ENCODE peak calls at places on chromosome 17, in eight cellular contexts. I is stomach, D is GM23338, G is sigmoid colon, Y is K562, R is endothelial cell of umbilical vein, X is transverse colon, L is spleen. S is an unnamed sample.

GRCh38 chr17:68106085-68106484 is 70.5 kb downstream of the KPNA2 start:
- DNase-seq in I (no peak), D (no peak), G (no peak), Y (no peak), R (no peak), X (no peak), L (no peak), S (no peak)

GRCh38 chr17:63843387-63844292 is 1.2 kb upstream of the SMARCD2 start:
- DNase-seq in I (peak; percentile 41), D (no peak), G (peak; percentile 89), Y (no peak), R (peak; percentile 71), X (peak; percentile 45), L (peak; percentile 87), S (no peak)

GRCh38 chr17:70138309-70138865 is 30.9 kb upstream of the KCNJ2 start:
- DNase-seq in I (no peak), D (no peak), G (no peak), Y (no peak), R (no peak), X (no peak), L (no peak), S (no peak)

GRCh38 chr17:62774338-62774737 is 33.8 kb downstream of the MARCHF10 start:
- DNase-seq in I (no peak), D (no peak), G (no peak), Y (no peak), R (no peak), X (no peak), L (no peak), S (no peak)

GRCh38 chr17:16214190-16215001 is 938 bp downstream of the NCOR1 start:
- DNase-seq in I (no peak), D (no peak), G (no peak), Y (no peak), R (peak; percentile 70), X (no peak), L (no peak), S (no peak)

GRCh38 chr17:40605301-40605700 is 40.0 kb upstream of the CCR7 start:
- DNase-seq in I (no peak), D (no peak), G (no peak), Y (no peak), R (no peak), X (no peak), L (peak; percentile 57), S (no peak)

GRCh38 chr17:17681187-17681743 is at the start of gene RAI1:
- DNase-seq in I (peak; percentile 81), D (peak; percentile 73), G (peak; percentile 90), Y (peak; percentile 82), R (peak; percentile 75), X (peak; percentile 80), L (peak; percentile 94), S (no peak)

GRCh38 chr17:38733315-38734234 is 3.4 kb downstream of the CISD3 start:
- DNase-seq in I (no peak), D (peak; percentile 73), G (no peak), Y (no peak), R (no peak), X (no peak), L (no peak), S (no peak)

GRCh38 chr17:75181608-75182318 is 996 bp downstream of the SUMO2 start:
- DNase-seq in I (peak; percentile 28), D (peak; percentile 39), G (no peak), Y (peak; percentile 13), R (peak; percentile 38), X (peak; percentile 30), L (no peak), S (no peak)

GRCh38 chr17:54907385-54907784 is 6.7 kb downstream of the TOM1L1 start:
- DNase-seq in I (no peak), D (no peak), G (no peak), Y (no peak), R (no peak), X (no peak), L (no peak), S (no peak)

GRCh38 chr17:61384384-61385090 is 15.1 kb upstream of the TBX2 start:
- DNase-seq in I (no peak), D (no peak), G (no peak), Y (no peak), R (no peak), X (no peak), L (peak; percentile 61), S (no peak)

GRCh38 chr17:41785876-41786226 is 660 bp downstream of the JUP start:
- DNase-seq in I (peak; percentile 84), D (peak; percentile 79), G (no peak), Y (peak; percentile 63), R (peak; percentile 38), X (peak; percentile 88), L (peak; percentile 82), S (no peak)

GRCh38 chr17:82751571-82752370 is at the start of gene TBCD:
- DNase-seq in I (peak; percentile 87), D (peak; percentile 87), G (peak; percentile 95), Y (peak; percentile 99), R (peak; percentile 90), X (peak; percentile 89), L (peak; percentile 95), S (no peak)

GRCh38 chr17:40318835-40319332 is 9.9 kb downstream of the RARA start:
- DNase-seq in I (no peak), D (no peak), G (peak; percentile 73), Y (peak; percentile 57), R (peak; percentile 44), X (no peak), L (peak; percentile 86), S (no peak)

GRCh38 chr17:58332720-58333395 is 4.3 kb upstream of the TSPOAP1 start:
- DNase-seq in I (no peak), D (no peak), G (no peak), Y (no peak), R (no peak), X (no peak), L (peak; percentile 93), S (no peak)

GRCh38 chr17:49779730-49780220 is 8.7 kb upstream of the KAT7 start:
- DNase-seq in I (no peak), D (peak; percentile 26), G (no peak), Y (peak; percentile 49), R (peak; percentile 79), X (peak; percentile 28), L (no peak), S (no peak)

DNA sequence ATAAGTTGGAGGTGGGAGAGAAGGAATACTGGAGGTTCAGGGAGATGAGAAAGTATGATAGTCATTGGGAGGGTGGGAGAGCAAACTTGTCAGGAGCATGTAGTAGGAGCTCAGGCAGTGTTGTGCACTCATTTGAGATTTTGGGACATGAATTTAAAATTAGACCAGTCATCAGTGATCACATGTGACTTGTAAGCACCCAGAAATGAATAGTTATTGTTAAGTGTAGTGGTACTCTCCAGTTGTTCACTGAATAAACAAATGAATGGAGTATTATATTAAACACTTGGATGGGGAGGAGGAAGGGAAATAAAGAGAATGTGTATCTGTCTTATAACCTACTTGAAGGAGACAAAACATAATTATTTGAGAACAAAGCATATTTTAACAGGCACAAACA is 2.2 kb upstream of the PSME3 start:
- DNase-seq in I (no peak), D (no peak), G (no peak), Y (no peak), R (no peak), X (no peak), L (no peak), S (no peak)
- TF ChIP-seq POLR2AphosphoS5 in I (no peak), D (no peak), G (no peak), Y (no peak), R (no peak), X (no peak), L (no peak), S (no peak)

GRCh38 chr17:34999456-34999855 is 19.1 kb downstream of the LIG3 start:
- DNase-seq in I (no peak), D (no peak), G (no peak), Y (no peak), R (no peak), X (no peak), L (no peak), S (no peak)

GRCh38 chr17:35003778-35004177 is 23.5 kb downstream of the LIG3 start:
- DNase-seq in I (no peak), D (no peak), G (no peak), Y (no peak), R (no peak), X (no peak), L (no peak), S (no peak)

GRCh38 chr17:34998205-34998604 is 17.9 kb downstream of the LIG3 start:
- DNase-seq in I (peak; percentile 70), D (peak; percentile 69), G (peak; percentile 89), Y (peak; percentile 86), R (peak; percentile 78), X (peak; percentile 80), L (peak; percentile 94), S (no peak)

GRCh38 chr17:35002876-35003551 is 22.7 kb downstream of the LIG3 start:
- DNase-seq in I (peak; percentile 77), D (no peak), G (peak; percentile 89), Y (no peak), R (no peak), X (no peak), L (no peak), S (no peak)

GRCh38 chr17:35001549-35001948 is 21.2 kb downstream of the LIG3 start:
- DNase-seq in I (no peak), D (no peak), G (no peak), Y (no peak), R (peak; percentile 14), X (no peak), L (no peak), S (no peak)
- H3K36me3 ChIP-seq in I (peaks cover 85% of the 10 kb centered on the region), D (peaks cover 45% of the 10 kb centered on the region), G (peaks cover 11% of the 10 kb centered on the region), Y (peaks cover 89% of the 10 kb centered on the region), R (peaks cover 9% of the 10 kb centered on the region), X (peaks cover 8% of the 10 kb centered on the region), L (peaks cover 98% of the 10 kb centered on the region), S (no peaks in the 10 kb centered on the region)

DNA sequence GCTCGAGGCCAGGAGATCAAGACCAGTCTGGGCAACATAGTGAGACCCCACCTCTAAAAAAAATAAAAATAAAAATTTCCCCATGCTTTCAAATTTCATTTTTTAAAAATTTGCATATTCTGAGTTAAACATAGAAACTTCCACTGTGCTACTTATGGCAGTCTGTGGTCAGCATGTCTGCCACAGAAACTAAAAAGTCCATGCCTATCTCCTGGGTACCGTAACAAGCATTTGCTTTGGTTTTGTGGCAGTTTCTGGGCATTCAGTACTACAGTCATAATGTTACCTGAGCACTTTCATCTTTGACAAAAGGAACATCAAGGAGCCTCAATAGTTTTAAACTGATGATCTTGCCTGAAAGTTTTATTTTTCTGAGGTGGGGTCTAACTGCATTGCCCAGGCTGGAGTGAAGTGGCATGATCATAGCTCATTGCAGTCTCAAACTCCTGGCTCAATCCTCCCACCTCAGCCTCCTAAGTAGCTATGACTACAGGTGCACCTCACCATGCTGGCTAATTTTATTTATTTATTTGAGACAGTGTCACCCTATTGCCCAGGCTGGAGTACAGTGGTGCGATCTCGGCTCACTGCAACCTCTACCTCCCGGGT is 13.2 kb upstream of the ITGA2B start:
- DNase-seq in I (no peak), D (no peak), G (no peak), Y (no peak), R (no peak), X (no peak), L (no peak), S (no peak)
- H3K4me1 ChIP-seq in I (peaks cover 4% of the 10 kb centered on the region), D (no peaks in the 10 kb centered on the region), G (peaks cover 13% of the 10 kb centered on the region), Y (no peaks in the 10 kb centered on the region), R (no peaks in the 10 kb centered on the region), X (no peaks in the 10 kb centered on the region), L (peaks cover 4% of the 10 kb centered on the region), S (no peaks in the 10 kb centered on the region)

DNA sequence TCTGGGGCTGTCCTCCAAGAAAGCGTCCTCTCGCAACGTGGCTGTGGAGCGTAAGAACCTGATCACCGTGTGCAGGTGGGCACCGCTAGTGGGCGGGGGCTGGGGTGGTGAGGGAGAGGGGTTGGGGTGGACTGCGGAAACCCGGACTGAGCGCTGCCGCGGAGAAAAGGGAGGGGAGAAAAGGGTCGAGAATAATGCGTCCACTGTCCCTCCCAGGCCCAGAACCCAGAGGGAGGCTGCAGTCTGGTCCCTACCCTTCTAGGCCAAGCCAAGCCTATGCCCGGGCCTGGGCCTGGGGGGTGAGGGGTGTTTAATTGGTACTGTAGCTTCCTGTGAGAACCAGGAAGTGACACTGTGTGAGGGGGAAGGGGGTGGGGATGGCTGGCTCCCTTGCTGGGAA is 464 bp downstream of the RUNDC3A start:
- DNase-seq in I (no peak), D (no peak), G (no peak), Y (no peak), R (no peak), X (no peak), L (peak; percentile 76), S (no peak)
- TF ChIP-seq POLR2AphosphoS5 in I (no peak), D (no peak), G (no peak), Y (no peak), R (no peak), X (no peak), L (no peak), S (no peak)

S was measured in vagina.